ENCODE peak calls at places on chromosomes 2 and 18, in nine cellular contexts. W, N, H, K, S, V, Z, L and Y are unnamed samples.

GRCh38 chr2:56100791-56101312 is 82.9 kb upstream of the CCDC85A start:
- DNase-seq in L (no peak), K (no peak), S (no peak), W (no peak), V (no peak), Z (peak), N (no peak), H (no peak), Y (no peak)

GRCh38 chr2:39408351-39409136 is 28.5 kb downstream of the MAP4K3 start:
- DNase-seq in V (no peak), W (no peak), H (no peak), K (no peak), S (no peak), N (no peak), Z (peak), L (no peak), Y (no peak)

GRCh38 chr2:231557571-231558217 is 27.4 kb upstream of the NMUR1 start:
- DNase-seq in L (peak), N (peak), S (no peak), K (peak), Z (peak), V (peak), W (peak), H (peak), Y (peak)

GRCh38 chr18:49459404-49460171 is 857 bp downstream of the DYM start:
- DNase-seq in W (no peak), H (no peak), L (peak), V (no peak), N (peak), K (peak), S (no peak), Z (peak), Y (peak)

GRCh38 chr2:219442206-219443015 is 7.8 kb downstream of the SPEG start:
- DNase-seq in W (no peak), K (no peak), N (no peak), L (no peak), Z (no peak), H (no peak), S (no peak), V (peak), Y (no peak)

GRCh38 chr2:25966531-25967265 is 15.6 kb downstream of the KIF3C start:
- DNase-seq in Z (no peak), N (no peak), K (no peak), S (no peak), V (no peak), H (no peak), W (no peak), L (no peak), Y (no peak)

GRCh38 chr2:37499113-37499512 is 154.7 kb downstream of the QPCT start:
- DNase-seq in V (no peak), W (no peak), L (no peak), H (no peak), N (no peak), S (no peak), Z (no peak), K (no peak), Y (no peak)

GRCh38 chr2:34162236-34162635 is 563.1 kb upstream of the FAM98A start:
- DNase-seq in V (no peak), W (no peak), H (no peak), K (no peak), Z (no peak), L (no peak), N (no peak), S (no peak), Y (no peak)

GRCh38 chr18:7872569-7872968 is 305.5 kb downstream of the PTPRM start:
- DNase-seq in H (no peak), N (no peak), V (no peak), Z (no peak), W (no peak), K (peak), L (no peak), S (no peak), Y (no peak)

GRCh38 chr2:239157766-239158165 is 243.1 kb downstream of the HDAC4 start:
- DNase-seq in Z (peak), L (peak), N (no peak), K (peak), S (peak), V (peak), W (no peak), H (peak), Y (no peak)

GRCh38 chr2:31675485-31675901 is 94.8 kb upstream of the SRD5A2 start:
- DNase-seq in L (peak), V (peak), W (no peak), S (no peak), K (no peak), H (no peak), Z (no peak), N (no peak), Y (no peak)

GRCh38 chr2:197207106-197207505 is 103.5 kb downstream of the ANKRD44 start:
- DNase-seq in V (no peak), K (no peak), Z (no peak), N (no peak), H (no peak), L (no peak), W (no peak), S (no peak), Y (no peak)

GRCh38 chr2:167756427-167756826 is 491.0 kb downstream of the STK39 start:
- DNase-seq in L (no peak), H (no peak), V (peak), W (peak), K (no peak), S (no peak), N (no peak), Z (no peak), Y (no peak)

GRCh38 chr18:11091746-11092145 is 57.6 kb downstream of the PIEZO2 start:
- DNase-seq in S (no peak), H (no peak), W (no peak), N (no peak), L (no peak), K (no peak), Z (no peak), V (no peak), Y (no peak)

GRCh38 chr2:101806123-101806522 is 108.6 kb downstream of the MAP4K4 start:
- DNase-seq in H (no peak), V (peak), S (no peak), W (no peak), N (no peak), Z (no peak), L (no peak), K (peak), Y (no peak)

GRCh38 chr18:14978191-14978590 is 230.2 kb downstream of the ANKRD30B start:
- DNase-seq in H (no peak), W (no peak), N (no peak), S (no peak), V (no peak), Z (no peak), L (no peak), K (no peak), Y (no peak)

GRCh38 chr2:235670974-235671787 is 177.3 kb downstream of the AGAP1 start:
- DNase-seq in W (no peak), H (no peak), S (no peak), K (no peak), Z (no peak), L (peak), V (peak), N (no peak), Y (no peak)

GRCh38 chr18:43539862-43540261 is 262.6 kb upstream of the SYT4 start:
- DNase-seq in L (no peak), V (no peak), Z (no peak), K (no peak), S (no peak), H (no peak), N (no peak), W (no peak), Y (no peak)

GRCh38 chr2:160334028-160334729 is 134.1 kb upstream of the ITGB6 start:
- DNase-seq in L (no peak), H (no peak), W (no peak), K (no peak), Z (no peak), V (no peak), S (no peak), N (no peak), Y (no peak)

GRCh38 chr2:18066894-18067293 is 188.4 kb downstream of the KCNS3 start:
- DNase-seq in N (no peak), S (no peak), W (no peak), V (peak), Z (no peak), K (no peak), L (peak), H (no peak), Y (no peak)

GRCh38 chr2:48601349-48601748 is 16.3 kb upstream of the GTF2A1L start:
- DNase-seq in H (no peak), S (no peak), W (no peak), K (no peak), N (no peak), V (peak), L (peak), Z (peak), Y (no peak)
- TF ChIP-seq CTCF in H (peak), S (peak), W (peak), K (peak), N (no peak), V (peak), L (peak), Z (peak), Y (no peak)

GRCh38 chr18:77423468-77423867 is 173.8 kb downstream of the GALR1 start:
- DNase-seq in L (no peak), N (no peak), K (no peak), S (no peak), W (no peak), V (no peak), Z (no peak), H (no peak), Y (no peak)

GRCh38 chr18:77422974-77423373 is 173.3 kb downstream of the GALR1 start:
- DNase-seq in K (no peak), W (no peak), H (no peak), Z (no peak), S (no peak), N (no peak), L (no peak), V (no peak), Y (no peak)
- TF ChIP-seq CTCF in K (no peak), W (no peak), H (no peak), Z (no peak), S (peak), N (no peak), L (peak), V (peak), Y (no peak)

GRCh38 chr2:24881623-24882022 is 38.4 kb downstream of the ADCY3 start:
- DNase-seq in K (no peak), S (no peak), V (no peak), L (peak), N (no peak), Z (no peak), W (no peak), H (no peak), Y (no peak)
- TF ChIP-seq CTCF in K (no peak), S (no peak), V (peak), L (peak), N (no peak), Z (no peak), W (no peak), H (no peak), Y (no peak)

GRCh38 chr2:211328126-211328525 is 771.7 kb downstream of the CPS1 start:
- DNase-seq in H (no peak), W (no peak), L (no peak), Z (no peak), V (no peak), N (no peak), S (no peak), K (no peak), Y (no peak)
- TF ChIP-seq CTCF in H (no peak), W (no peak), L (no peak), Z (no peak), V (no peak), N (no peak), S (no peak), K (no peak), Y (no peak)

GRCh38 chr2:142879191-142879590 is 1.7 kb downstream of the KYNU start:
- DNase-seq in W (no peak), L (no peak), K (no peak), H (no peak), Z (no peak), N (no peak), V (no peak), S (no peak), Y (no peak)

GRCh38 chr2:142876423-142876822 is 1.0 kb upstream of the KYNU start:
- DNase-seq in Z (no peak), H (no peak), L (no peak), N (no peak), W (no peak), V (no peak), S (no peak), K (no peak), Y (no peak)

GRCh38 chr2:142875642-142876041 is 1.8 kb upstream of the KYNU start:
- DNase-seq in L (no peak), Z (no peak), K (no peak), S (no peak), W (no peak), H (no peak), V (no peak), N (no peak), Y (no peak)

GRCh38 chr2:142878061-142878741 is 737 bp downstream of the KYNU start:
- DNase-seq in H (no peak), K (no peak), L (no peak), V (no peak), W (no peak), Z (no peak), S (no peak), N (no peak), Y (no peak)

DNA sequence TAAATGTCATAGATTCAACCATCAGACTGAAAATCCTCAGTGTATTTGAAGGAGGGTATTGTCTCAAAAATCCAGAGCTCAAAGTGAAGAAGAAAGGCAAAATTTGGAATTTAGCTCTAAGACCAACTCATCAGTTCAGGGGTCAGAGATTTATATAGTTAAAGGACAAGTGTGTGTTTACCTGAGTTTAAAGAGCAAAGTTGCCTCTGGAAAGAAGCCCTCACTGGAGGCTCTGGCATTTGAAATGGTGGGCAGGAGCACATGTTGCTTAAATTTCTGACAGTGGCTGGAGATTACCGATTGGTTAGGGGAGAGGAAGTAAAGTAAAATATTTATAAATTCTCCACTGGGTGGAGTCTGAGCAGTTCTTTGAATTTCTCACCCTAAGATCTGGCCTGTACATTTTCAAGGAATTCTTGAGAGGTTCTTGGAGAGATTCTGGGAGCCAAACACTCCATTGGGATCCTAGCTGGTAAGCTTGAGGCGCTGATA is at the start of gene KYNU:
- DNase-seq in L (no peak), K (no peak), W (no peak), Z (no peak), N (no peak), H (no peak), V (no peak), S (no peak), Y (no peak)
- TF ChIP-seq CTCF in L (no peak), K (peak), W (no peak), Z (no peak), N (no peak), H (peak), V (no peak), S (peak), Y (peak)